ENCODE peak calls at places on chromosomes 16 and 17, in seven cellular contexts. A is tibial artery; Z is PC-9; G is A673; S is naive thymus-derived CD4-positive, alpha-beta T cell; F is heart left ventricle; X is lung. V is an unnamed sample. For H3K4me1 and H3K27me3, the result is how much of the 10 kb centered on the place peaks cover.

GRCh38 chr17:1006054-1006453 is 9.1 kb downstream of the TIMM22 start:
- DNase-seq in A (no peak), Z (no peak), G (no peak), S (no peak), F (no peak), X (no peak), V (no peak)

GRCh38 chr16:88382491-88383400 is at the start of gene ZNF469:
- DNase-seq in A (peak), Z (no peak), G (no peak), S (no peak), F (no peak), X (no peak), V (peak)

GRCh38 chr16:71645450-71645849 is 19.5 kb downstream of the MARVELD3 start:
- DNase-seq in A (no peak), Z (no peak), G (peak), S (no peak), F (no peak), X (no peak), V (peak)

GRCh38 chr17:40301315-40301714 is 7.7 kb upstream of the RARA start:
- DNase-seq in A (no peak), Z (no peak), G (no peak), S (no peak), F (no peak), X (no peak), V (peak)

GRCh38 chr16:72427786-72428480 is 256.0 kb upstream of the PMFBP1 start:
- DNase-seq in A (no peak), Z (no peak), G (no peak), S (no peak), F (no peak), X (no peak), V (no peak)

GRCh38 chr17:2064980-2065785 is 10.3 kb downstream of the HIC1 start:
- DNase-seq in A (no peak), Z (no peak), G (peak), S (no peak), F (peak), X (no peak), V (peak)

GRCh38 chr17:10652984-10653680 is 4.0 kb downstream of the MYH3 start:
- DNase-seq in A (no peak), Z (no peak), G (peak), S (no peak), F (no peak), X (no peak), V (no peak)

GRCh38 chr16:10362077-10362863 is 23.6 kb upstream of the ATF7IP2 start:
- DNase-seq in A (no peak), Z (no peak), G (no peak), S (no peak), F (no peak), X (no peak), V (no peak)

GRCh38 chr16:58094791-58095574 is 34.2 kb downstream of the CFAP20 start:
- DNase-seq in A (no peak), Z (no peak), G (no peak), S (no peak), F (no peak), X (no peak), V (no peak)

GRCh38 chr17:47615766-47616424 is 33.8 kb upstream of the KPNB1 start:
- DNase-seq in A (no peak), Z (peak), G (peak), S (peak), F (no peak), X (no peak), V (no peak)

GRCh38 chr16:70551788-70552187 is 28.2 kb downstream of the SF3B3 start:
- DNase-seq in A (no peak), Z (no peak), G (no peak), S (no peak), F (no peak), X (no peak), V (no peak)

GRCh38 chr16:70553645-70554044 is 30.0 kb downstream of the SF3B3 start:
- DNase-seq in A (no peak), Z (peak), G (no peak), S (no peak), F (no peak), X (no peak), V (no peak)

GRCh38 chr16:70552675-70553074 is 29.1 kb downstream of the SF3B3 start:
- DNase-seq in A (no peak), Z (no peak), G (no peak), S (no peak), F (no peak), X (no peak), V (no peak)

GRCh38 chr16:70553175-70553574 is 29.6 kb downstream of the SF3B3 start:
- DNase-seq in A (no peak), Z (peak), G (no peak), S (no peak), F (no peak), X (no peak), V (no peak)

DNA sequence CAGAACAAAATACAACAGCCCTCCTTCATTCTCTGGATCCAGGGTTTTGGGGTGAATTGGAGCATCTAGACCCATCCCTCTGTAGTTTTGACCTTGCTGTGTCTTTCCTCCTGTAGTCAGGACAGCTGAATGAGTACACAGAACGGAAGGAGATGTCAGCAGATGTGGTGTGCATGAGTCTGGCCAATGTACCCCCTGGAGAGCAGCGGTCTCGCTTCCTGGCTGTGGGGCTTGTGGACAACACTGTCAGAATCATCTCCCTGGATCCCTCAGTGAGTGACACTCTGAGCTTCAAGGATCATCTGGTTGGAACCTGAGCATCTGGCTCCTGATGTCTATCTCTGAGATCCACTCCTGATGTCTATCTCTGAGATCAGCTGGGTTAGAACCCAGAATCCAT is 32.4 kb downstream of the SF3B3 start:
- DNase-seq in A (no peak), Z (no peak), G (no peak), S (no peak), F (no peak), X (no peak), V (no peak)
- H3K4me1 ChIP-seq in A (under half), Z (half or more), G (under half), S (under half), F (under half), X (under half), V (under half)

GRCh38 chr17:30354731-30355130 is 20.9 kb upstream of the TMIGD1 start:
- DNase-seq in A (no peak), Z (no peak), G (no peak), S (no peak), F (no peak), X (no peak), V (no peak)
- H3K27me3 ChIP-seq in A (under half), Z (under half), G (under half), S (under half), F (under half), X (under half), V (under half)

DNA sequence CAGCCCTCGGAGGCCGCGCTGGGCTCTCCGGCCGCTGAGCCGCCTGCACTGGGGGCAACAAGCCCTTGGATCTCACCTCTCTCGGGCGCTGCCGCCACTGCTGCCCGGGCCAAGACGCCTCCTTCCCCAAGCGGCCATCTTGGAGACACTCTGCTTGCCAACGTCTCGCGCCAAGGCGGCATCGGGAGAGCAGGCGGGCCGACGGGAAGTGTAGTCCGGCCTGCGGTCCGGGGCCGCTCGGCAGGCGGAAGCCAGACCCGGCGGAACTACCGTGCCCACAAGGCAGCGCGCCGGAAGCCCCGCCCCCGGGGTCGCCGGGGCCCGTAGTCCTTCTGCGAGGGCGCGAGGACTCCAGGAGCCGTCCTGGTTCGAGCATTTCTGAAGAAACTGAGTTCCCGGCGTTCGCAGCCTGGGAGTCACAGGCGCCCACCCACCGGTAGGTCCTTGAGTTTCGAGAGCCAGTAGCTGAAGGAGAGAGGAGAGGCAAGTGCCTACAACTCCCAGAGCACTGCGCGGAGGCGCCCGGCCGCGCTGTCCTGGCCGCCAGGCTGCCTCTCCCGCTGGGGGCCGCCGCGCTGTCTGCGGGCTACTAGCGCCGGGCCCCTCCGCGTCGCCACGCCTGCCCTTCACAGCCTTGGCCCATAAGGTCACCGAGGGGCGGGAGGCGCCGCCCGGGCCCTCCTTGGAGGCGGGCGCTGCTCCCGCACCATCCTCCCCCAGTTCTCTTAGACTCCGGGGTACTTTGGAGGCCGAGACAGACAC is at the start of gene TMEM11:
- DNase-seq in A (peak), Z (peak), G (peak), S (peak), F (peak), X (peak), V (peak)
- H3K4me1 ChIP-seq in A (half or more), Z (under half), G (under half), S (under half), F (under half), X (under half), V (under half)

GRCh38 chr17:79299349-79299748 is 224.7 kb downstream of the ENGASE start:
- DNase-seq in A (no peak), Z (no peak), G (no peak), S (no peak), F (no peak), X (no peak), V (no peak)
- H3K27me3 ChIP-seq in A (under half), Z (half or more), G (half or more), S (under half), F (under half), X (under half), V (half or more)

DNA sequence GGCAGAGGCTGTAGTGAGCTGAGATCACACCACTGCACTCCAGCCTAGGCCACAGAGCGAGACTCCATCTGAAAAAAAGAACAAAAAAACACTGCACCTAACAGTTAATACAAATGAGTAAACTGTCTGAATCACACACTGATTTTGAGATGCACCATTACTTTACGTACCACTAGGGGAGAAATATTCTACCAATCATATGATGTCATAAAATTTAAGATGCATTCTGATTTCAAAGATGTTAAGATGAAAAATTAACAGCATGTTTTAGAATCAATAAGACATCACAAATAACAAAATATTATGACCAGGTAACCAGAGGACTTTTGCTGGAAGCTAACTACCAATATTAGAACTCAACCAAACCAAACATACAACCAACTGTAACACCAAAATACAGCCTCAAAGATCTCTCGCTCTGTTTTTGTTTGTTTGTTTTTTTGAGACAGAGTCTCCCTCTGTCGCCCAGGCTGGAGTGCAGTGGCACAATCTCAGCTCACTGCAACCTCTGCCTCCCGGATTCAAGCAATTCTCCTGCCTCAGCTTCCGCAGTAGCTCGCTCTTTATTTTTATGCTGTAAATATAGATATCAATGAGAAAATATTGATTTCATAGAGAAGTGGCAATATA is 31.6 kb downstream of the GLG1 start:
- DNase-seq in A (no peak), Z (no peak), G (no peak), S (no peak), F (no peak), X (no peak), V (no peak)
- H3K4me1 ChIP-seq in A (under half), Z (under half), G (half or more), S (under half), F (under half), X (under half), V (under half)

V was measured in BE2C.